ENCODE peak calls at places on chromosomes 6 and 20, in four cellular contexts. O, J, Y and N are unnamed samples.

GRCh38 chr6:17167327-17167979 is 65.6 kb downstream of the STMND1 start:
- DNase-seq in O (no peak), J (peak; percentile 28), Y (peak; percentile 77), N (no peak)

GRCh38 chr20:7627734-7628663 is 312.3 kb downstream of the HAO1 start:
- DNase-seq in O (no peak), J (no peak), Y (no peak), N (no peak)

GRCh38 chr6:1527098-1527497 is 82.6 kb upstream of the FOXC1 start:
- DNase-seq in O (no peak), J (peak; percentile 41), Y (no peak), N (no peak)

GRCh38 chr20:11274137-11274536 is 600.3 kb upstream of the JAG1 start:
- DNase-seq in O (no peak), J (no peak), Y (peak; percentile 54), N (no peak)

GRCh38 chr6:130932438-130932837 is 105.2 kb downstream of the SMLR1 start:
- DNase-seq in O (no peak), J (no peak), Y (no peak), N (no peak)

GRCh38 chr6:34576286-34576955 is 20.3 kb upstream of the SPDEF start:
- DNase-seq in O (no peak), J (no peak), Y (no peak), N (no peak)

GRCh38 chr6:27672113-27672799 is 199.4 kb upstream of the ZNF184 start:
- DNase-seq in O (no peak), J (no peak), Y (peak; percentile 6), N (no peak)

GRCh38 chr20:15446373-15446772 is 1109.0 kb upstream of the FLRT3 start:
- DNase-seq in O (no peak), J (peak; percentile 22), Y (peak; percentile 29), N (no peak)

GRCh38 chr6:97405818-97406409 is 122.9 kb upstream of the MMS22L start:
- DNase-seq in O (no peak), J (no peak), Y (no peak), N (no peak)

GRCh38 chr6:158011980-158012566 is 30.4 kb downstream of the SYNJ2 start:
- DNase-seq in O (no peak), J (no peak), Y (no peak), N (no peak)

GRCh38 chr6:143962644-143962929 is 45.5 kb downstream of the PLAGL1 start:
- DNase-seq in O (no peak), J (peak; percentile 12), Y (no peak), N (peak; percentile 26)

GRCh38 chr6:83403191-83403590 is 27.7 kb downstream of the ME1 start:
- DNase-seq in O (no peak), J (no peak), Y (no peak), N (no peak)
- H3K4me3 ChIP-seq in O (no peak overlapping the region), J (no peak overlapping the region), Y (no peak overlapping the region), N (no peak overlapping the region)

GRCh38 chr6:6176829-6177228 is 143.6 kb downstream of the F13A1 start:
- DNase-seq in O (no peak), J (no peak), Y (no peak), N (no peak)
- H3K27me3 ChIP-seq in O (no peaks in the 10 kb centered on the region), J (peaks cover 3% of the 10 kb centered on the region), Y (no peaks in the 10 kb centered on the region), N (no peaks in the 10 kb centered on the region)

GRCh38 chr6:99219788-99220187 is 129.7 kb downstream of the FAXC start:
- DNase-seq in O (no peak), J (no peak), Y (peak; percentile 5), N (no peak)
- TF ChIP-seq CTCF in O (no peak), J (no peak), Y (no peak), N (no peak)

DNA sequence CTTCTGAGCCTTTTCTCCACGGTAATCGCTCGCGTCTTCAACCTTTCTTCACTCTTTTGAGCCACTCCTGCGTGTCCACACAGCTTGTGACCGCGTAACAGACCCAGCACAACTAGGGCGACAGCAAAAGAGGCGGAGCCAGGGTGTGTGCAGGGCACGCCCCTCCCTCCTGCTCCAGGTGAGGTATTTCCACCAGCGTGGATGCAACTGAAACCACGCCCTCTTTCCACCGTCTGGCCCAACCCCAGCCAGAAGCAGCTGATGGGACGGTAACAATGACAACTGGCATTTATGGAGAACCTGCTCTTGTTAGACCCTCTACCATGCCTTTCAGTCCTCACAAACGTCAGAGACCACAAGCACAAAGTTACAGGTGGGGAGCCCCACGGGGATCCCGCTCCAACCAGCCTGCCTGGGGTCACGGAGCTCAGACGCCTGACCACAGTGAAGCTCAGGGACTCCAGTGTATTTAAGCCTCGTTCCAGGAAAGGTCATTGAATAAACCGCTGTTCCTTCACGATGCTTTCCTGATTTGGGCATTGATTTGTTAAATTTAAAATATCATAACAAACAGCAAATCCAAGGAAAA is 2.0 kb downstream of the PXDC1 start:
- DNase-seq in O (no peak), J (no peak), Y (peak; percentile 47), N (no peak)
- H3K4me3 ChIP-seq in O (no peak overlapping the region), J (peak overlapping the region; percentile 72), Y (no peak overlapping the region), N (peak overlapping the region; percentile 65)

DNA sequence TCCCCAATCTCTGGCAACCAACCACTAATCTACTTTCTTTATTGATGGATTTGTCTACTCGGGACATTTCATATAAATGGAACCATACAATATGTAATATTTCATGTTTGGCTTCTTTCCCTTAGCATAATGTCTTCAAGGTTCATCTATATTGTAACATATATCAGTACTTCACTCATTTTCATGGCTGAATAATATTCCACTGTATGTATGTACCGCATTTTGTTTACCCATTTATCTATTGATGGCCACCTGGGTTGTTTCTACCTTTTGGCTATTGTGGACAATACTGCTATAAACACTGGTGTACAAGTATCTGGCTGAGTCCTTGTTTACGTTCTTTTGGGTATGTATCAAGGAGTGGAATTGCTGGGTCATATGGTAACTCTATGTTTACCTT is 48.4 kb downstream of the PANK2 start:
- DNase-seq in O (no peak), J (no peak), Y (no peak), N (no peak)
- H3K27me3 ChIP-seq in O (no peaks in the 10 kb centered on the region), J (no peaks in the 10 kb centered on the region), Y (no peaks in the 10 kb centered on the region), N (no peaks in the 10 kb centered on the region)

DNA sequence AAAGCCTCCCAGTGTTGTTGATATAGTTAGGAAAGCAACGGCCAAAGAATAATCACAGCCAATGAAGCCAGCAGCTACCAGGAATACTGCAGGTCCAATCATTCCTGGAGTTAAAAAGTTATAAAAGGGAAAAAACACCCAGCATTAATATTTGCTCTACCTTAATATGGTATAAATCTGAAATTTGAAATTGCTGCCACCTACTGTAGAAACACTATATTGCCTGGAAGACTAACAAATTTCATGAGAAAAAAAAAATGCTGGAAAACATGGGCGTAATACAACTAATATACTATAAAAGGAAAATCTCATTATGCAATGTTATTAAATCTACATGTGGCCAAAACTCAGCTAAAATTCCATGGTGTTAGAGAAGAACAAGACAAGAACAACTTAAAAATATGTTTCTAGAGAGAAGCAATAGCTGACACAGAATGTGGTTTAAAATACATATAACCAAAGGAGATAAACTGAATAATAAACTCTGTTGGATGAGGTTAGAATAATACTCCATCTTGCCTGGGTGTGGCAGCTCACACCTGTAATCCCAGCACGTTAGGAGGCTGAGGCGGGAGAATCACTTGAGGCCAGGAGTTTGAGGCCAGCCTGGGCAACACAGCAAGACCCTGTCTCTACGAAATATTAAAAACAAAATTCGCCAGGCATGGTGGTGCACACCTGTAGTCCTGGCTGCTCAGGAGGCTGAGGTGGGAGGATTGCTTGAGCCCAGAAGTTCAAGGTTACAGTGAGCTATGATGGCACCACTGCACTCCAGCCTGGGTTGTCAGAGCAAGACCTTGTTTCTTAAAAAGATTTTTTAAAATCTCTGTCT is 43.1 kb downstream of the SLC17A5 start:
- DNase-seq in O (no peak), J (no peak), Y (no peak), N (peak; percentile 31)
- TF ChIP-seq CTCF in O (peak; percentile 80), J (peak; percentile 75), Y (peak; percentile 47), N (peak; percentile 57)